ENCODE peak calls at places on chromosomes 16 and 17, in four cellular contexts. H is ACHN, G is WERI-Rb-1, V is T-helper 1 cell. B is an unnamed sample.

GRCh38 chr17:32487460-32488176 is 825 bp downstream of the CDK5R1 start:
- DNase-seq in H (peak), G (peak), V (no peak), B (no peak)

GRCh38 chr16:47553853-47554564 is 92.9 kb downstream of the PHKB start:
- DNase-seq in H (no peak), G (no peak), V (no peak), B (peak)

GRCh38 chr16:53743149-53743566 is 39.2 kb downstream of the FTO start:
- DNase-seq in H (peak), G (peak), V (no peak), B (peak)

GRCh38 chr17:29589524-29590260 is at the start of gene GIT1:
- DNase-seq in H (peak), G (peak), V (peak), B (peak)

GRCh38 chr17:3602499-3602898 is 6.7 kb downstream of the TRPV1 start:
- DNase-seq in H (peak), G (peak), V (no peak), B (peak)

GRCh38 chr17:50863221-50863843 is 2.8 kb downstream of the TOB1 start:
- DNase-seq in H (peak), G (peak), V (no peak), B (peak)

GRCh38 chr16:6019490-6019991 is 921.9 kb upstream of the EEF2KMT start:
- DNase-seq in H (no peak), G (peak), V (no peak), B (no peak)

GRCh38 chr17:57016764-57017116 is 38.8 kb downstream of the SCPEP1 start:
- DNase-seq in H (no peak), G (no peak), V (no peak), B (no peak)

GRCh38 chr17:68204736-68205135 is 43.1 kb upstream of the AMZ2 start:
- DNase-seq in H (no peak), G (peak), V (no peak), B (no peak)

GRCh38 chr16:2963611-2964415 is at the start of gene KREMEN2:
- DNase-seq in H (peak), G (peak), V (no peak), B (peak)

GRCh38 chr17:58317421-58318064 is 11.1 kb downstream of the TSPOAP1 start:
- DNase-seq in H (peak), G (peak), V (no peak), B (peak)

GRCh38 chr16:55835578-55835977 is 2.7 kb upstream of the CES1 start:
- DNase-seq in H (no peak), G (no peak), V (no peak), B (peak)

GRCh38 chr16:6483634-6484033 is 849.0 kb upstream of the RBFOX1 start:
- DNase-seq in H (no peak), G (no peak), V (no peak), B (no peak)

GRCh38 chr16:67517661-67518423 is 10.8 kb upstream of the RIPOR1 start:
- DNase-seq in H (peak), G (no peak), V (no peak), B (no peak)

GRCh38 chr17:39701784-39702422 is 2.0 kb downstream of the ERBB2 start:
- DNase-seq in H (no peak), G (no peak), V (no peak), B (no peak)

GRCh38 chr16:74936902-74937560 is 47.9 kb downstream of the WDR59 start:
- DNase-seq in H (peak), G (no peak), V (no peak), B (no peak)

GRCh38 chr17:79558573-79558900 is 52.3 kb downstream of the RBFOX3 start:
- DNase-seq in H (no peak), G (no peak), V (no peak), B (no peak)

GRCh38 chr16:850668-851067 is 50.1 kb upstream of the GNG13 start:
- DNase-seq in H (no peak), G (no peak), V (no peak), B (no peak)

GRCh38 chr17:51604299-51605020 is 344.1 kb downstream of the UTP18 start:
- DNase-seq in H (no peak), G (no peak), V (no peak), B (no peak)

GRCh38 chr17:59641799-59642484 is 22.2 kb downstream of the CLTC start:
- DNase-seq in H (no peak), G (no peak), V (no peak), B (no peak)

GRCh38 chr16:86534779-86535605 is 20.0 kb downstream of the MTHFSD start:
- DNase-seq in H (no peak), G (no peak), V (no peak), B (no peak)

GRCh38 chr17:45145035-45145389 is 3.3 kb upstream of the HEXIM1 start:
- DNase-seq in H (no peak), G (no peak), V (no peak), B (no peak)

GRCh38 chr17:68195667-68196393 is 52.0 kb upstream of the AMZ2 start:
- DNase-seq in H (no peak), G (peak), V (no peak), B (no peak)

GRCh38 chr16:17921357-17921978 is 415.1 kb downstream of the NPIPA8 start:
- DNase-seq in H (peak), G (peak), V (no peak), B (peak)

GRCh38 chr17:78322858-78323455 is 36.9 kb downstream of the SOCS3 start:
- DNase-seq in H (no peak), G (no peak), V (no peak), B (no peak)

GRCh38 chr16:86993426-86994110 is 323.6 kb downstream of the C16orf95 start:
- DNase-seq in H (no peak), G (no peak), V (no peak), B (no peak)

GRCh38 chr17:79594271-79594670 is 16.6 kb downstream of the RBFOX3 start:
- DNase-seq in H (no peak), G (no peak), V (no peak), B (no peak)

GRCh38 chr16:57689772-57690558 is 4.6 kb upstream of the DRC7 start:
- DNase-seq in H (no peak), G (no peak), V (no peak), B (no peak)

GRCh38 chr16:56855936-56856335 is 9.1 kb upstream of the SLC12A3 start:
- DNase-seq in H (no peak), G (no peak), V (no peak), B (no peak)

GRCh38 chr16:67661101-67661661 is 421 bp downstream of the PARD6A start:
- DNase-seq in H (peak), G (no peak), V (no peak), B (no peak)

GRCh38 chr17:46742539-46743270 is 75.8 kb downstream of the WNT3 start:
- DNase-seq in H (peak), G (no peak), V (no peak), B (no peak)

GRCh38 chr17:66968916-66969315 is 4.4 kb downstream of the CACNG4 start:
- DNase-seq in H (no peak), G (no peak), V (no peak), B (no peak)

GRCh38 chr17:30952645-30953393 is 18.0 kb upstream of the RNF135 start:
- DNase-seq in H (no peak), G (no peak), V (no peak), B (no peak)